ENCODE peak calls at places on chromosomes 13 and 19, in nine cellular contexts. One of them, this sample, is unnamed.

GRCh38 chr13:74133657-74134201 is 475 bp downstream of the KLF12 start:
- DNase-seq in BJ: peak
- DNase-seq in GM23248: peak
- DNase-seq in NCI-H1417: peak
- DNase-seq in colonic mucosa: peak
- DNase-seq in ELR: peak
- DNase-seq in activated naive CD8-positive, alpha-beta T cell treated with anti-CD3 and anti-CD28 coated beads for 36 hours: peak
- DNase-seq in AG08396: peak
- DNase-seq in GM18507: peak
- DNase-seq in this sample: peak

GRCh38 chr19:30029721-30030510 is 87.9 kb downstream of the URI1 start:
- DNase-seq in NCI-H1417: no peak
- DNase-seq in BJ: peak
- DNase-seq in ELR: peak
- DNase-seq in AG08396: no peak
- DNase-seq in GM23248: no peak
- DNase-seq in GM18507: no peak
- DNase-seq in colonic mucosa: no peak
- DNase-seq in activated naive CD8-positive, alpha-beta T cell treated with anti-CD3 and anti-CD28 coated beads for 36 hours: peak
- DNase-seq in this sample: no peak

GRCh38 chr19:41734585-41734984 is 20.7 kb upstream of the CEACAM6 start:
- DNase-seq in GM18507: no peak
- DNase-seq in GM23248: no peak
- DNase-seq in AG08396: no peak
- DNase-seq in BJ: no peak
- DNase-seq in ELR: no peak
- DNase-seq in NCI-H1417: peak
- DNase-seq in colonic mucosa: peak
- DNase-seq in activated naive CD8-positive, alpha-beta T cell treated with anti-CD3 and anti-CD28 coated beads for 36 hours: no peak
- DNase-seq in this sample: no peak

GRCh38 chr19:23313196-23313595 is 63.0 kb upstream of the ZNF724 start:
- DNase-seq in activated naive CD8-positive, alpha-beta T cell treated with anti-CD3 and anti-CD28 coated beads for 36 hours: no peak
- DNase-seq in NCI-H1417: no peak
- DNase-seq in BJ: no peak
- DNase-seq in ELR: no peak
- DNase-seq in GM23248: no peak
- DNase-seq in GM18507: no peak
- DNase-seq in AG08396: no peak
- DNase-seq in colonic mucosa: no peak
- DNase-seq in this sample: no peak

GRCh38 chr19:16919496-16919895 is 30.7 kb downstream of the F2RL3 start:
- DNase-seq in ELR: no peak
- DNase-seq in GM23248: no peak
- DNase-seq in activated naive CD8-positive, alpha-beta T cell treated with anti-CD3 and anti-CD28 coated beads for 36 hours: no peak
- DNase-seq in colonic mucosa: no peak
- DNase-seq in AG08396: no peak
- DNase-seq in NCI-H1417: no peak
- DNase-seq in BJ: no peak
- DNase-seq in GM18507: no peak
- DNase-seq in this sample: no peak

GRCh38 chr13:40644838-40645620 is 21.4 kb downstream of the FOXO1 start:
- DNase-seq in NCI-H1417: no peak
- DNase-seq in GM23248: peak
- DNase-seq in BJ: no peak
- DNase-seq in colonic mucosa: no peak
- DNase-seq in ELR: no peak
- DNase-seq in activated naive CD8-positive, alpha-beta T cell treated with anti-CD3 and anti-CD28 coated beads for 36 hours: no peak
- DNase-seq in AG08396: no peak
- DNase-seq in GM18507: no peak
- DNase-seq in this sample: no peak

GRCh38 chr13:98447881-98448641 is 128.8 kb downstream of the STK24 start:
- DNase-seq in GM23248: peak
- DNase-seq in BJ: no peak
- DNase-seq in GM18507: no peak
- DNase-seq in AG08396: no peak
- DNase-seq in activated naive CD8-positive, alpha-beta T cell treated with anti-CD3 and anti-CD28 coated beads for 36 hours: no peak
- DNase-seq in ELR: peak
- DNase-seq in colonic mucosa: no peak
- DNase-seq in NCI-H1417: peak
- DNase-seq in this sample: no peak

GRCh38 chr19:38970664-38971532 is 4.6 kb downstream of the FBXO17 start:
- DNase-seq in AG08396: no peak
- DNase-seq in GM23248: peak
- DNase-seq in NCI-H1417: no peak
- DNase-seq in ELR: peak
- DNase-seq in activated naive CD8-positive, alpha-beta T cell treated with anti-CD3 and anti-CD28 coated beads for 36 hours: no peak
- DNase-seq in colonic mucosa: no peak
- DNase-seq in BJ: no peak
- DNase-seq in GM18507: no peak
- DNase-seq in this sample: no peak

GRCh38 chr13:87669379-87669978 is 1.7 kb upstream of the SLITRK5 start:
- DNase-seq in activated naive CD8-positive, alpha-beta T cell treated with anti-CD3 and anti-CD28 coated beads for 36 hours: no peak
- DNase-seq in colonic mucosa: no peak
- DNase-seq in ELR: peak
- DNase-seq in GM23248: peak
- DNase-seq in GM18507: no peak
- DNase-seq in NCI-H1417: peak
- DNase-seq in AG08396: peak
- DNase-seq in BJ: no peak
- DNase-seq in this sample: no peak

GRCh38 chr19:7722231-7722651 is 9.7 kb downstream of the CLEC4G start:
- DNase-seq in colonic mucosa: no peak
- DNase-seq in AG08396: no peak
- DNase-seq in GM23248: no peak
- DNase-seq in NCI-H1417: peak
- DNase-seq in activated naive CD8-positive, alpha-beta T cell treated with anti-CD3 and anti-CD28 coated beads for 36 hours: no peak
- DNase-seq in BJ: no peak
- DNase-seq in ELR: no peak
- DNase-seq in GM18507: no peak
- DNase-seq in this sample: no peak

This sample was measured in effector memory CD8-positive, alpha-beta T cell.